ENCODE peak calls at places on chromosomes 3 and 15, in five cellular contexts. One of them, this sample, is unnamed. For H3K9me3, the result is how much of the 10 kb centered on the place peaks cover.

GRCh38 chr3:45890405-45890804 is 4.1 kb downstream of the CCR9 start:
- DNase-seq in GM12878: no peak
- DNase-seq in HepG2: no peak
- DNase-seq in H1: no peak
- DNase-seq in K562: no peak
- DNase-seq in this sample: no peak

GRCh38 chr3:53482227-53482626 is 12.2 kb upstream of the CACNA1D start:
- DNase-seq in GM12878: no peak
- DNase-seq in HepG2: no peak
- DNase-seq in H1: no peak
- DNase-seq in K562: no peak
- DNase-seq in this sample: no peak

GRCh38 chr3:63763156-63763555 is 55.9 kb upstream of the C3orf49 start:
- DNase-seq in GM12878: no peak
- DNase-seq in HepG2: no peak
- DNase-seq in H1: no peak
- DNase-seq in K562: no peak
- DNase-seq in this sample: no peak

GRCh38 chr15:83092309-83092976 is 15.0 kb upstream of the TM6SF1 start:
- DNase-seq in GM12878: no peak
- DNase-seq in HepG2: no peak
- DNase-seq in H1: no peak
- DNase-seq in K562: peak
- DNase-seq in this sample: no peak

GRCh38 chr15:66293419-66294156 is at the start of gene DIS3L:
- DNase-seq in GM12878: peak
- DNase-seq in HepG2: peak
- DNase-seq in H1: peak
- DNase-seq in K562: peak
- DNase-seq in this sample: no peak

GRCh38 chr15:32825219-32825618 is 107.4 kb downstream of the GREM1 start:
- DNase-seq in GM12878: no peak
- DNase-seq in HepG2: no peak
- DNase-seq in H1: no peak
- DNase-seq in K562: no peak
- DNase-seq in this sample: no peak

GRCh38 chr15:78051622-78052405 is 25.7 kb downstream of the TBC1D2B start:
- DNase-seq in GM12878: no peak
- DNase-seq in HepG2: no peak
- DNase-seq in H1: no peak
- DNase-seq in K562: no peak
- DNase-seq in this sample: no peak

GRCh38 chr15:48936666-48937065 is 27.1 kb downstream of the SHC4 start:
- DNase-seq in GM12878: no peak
- DNase-seq in HepG2: no peak
- DNase-seq in H1: no peak
- DNase-seq in K562: no peak
- DNase-seq in this sample: no peak

GRCh38 chr3:126450219-126450618 is 25.5 kb downstream of the ZXDC start:
- DNase-seq in GM12878: no peak
- DNase-seq in HepG2: no peak
- DNase-seq in H1: peak
- DNase-seq in K562: no peak
- DNase-seq in this sample: no peak

GRCh38 chr3:48847586-48848423 is at the start of gene PRKAR2A:
- DNase-seq in GM12878: peak
- DNase-seq in HepG2: peak
- DNase-seq in H1: peak
- DNase-seq in K562: peak
- DNase-seq in this sample: peak

GRCh38 chr3:144129536-144130214 is 158.1 kb downstream of the DIPK2A start:
- DNase-seq in GM12878: no peak
- DNase-seq in HepG2: no peak
- DNase-seq in H1: no peak
- DNase-seq in K562: no peak
- DNase-seq in this sample: no peak

GRCh38 chr15:71707230-71708051 is 102.9 kb upstream of the NR2E3 start:
- DNase-seq in GM12878: no peak
- DNase-seq in HepG2: no peak
- DNase-seq in H1: no peak
- DNase-seq in K562: no peak
- DNase-seq in this sample: no peak

GRCh38 chr3:75192065-75192658 is 472.0 kb upstream of the FRG2C start:
- DNase-seq in GM12878: no peak
- DNase-seq in HepG2: peak
- DNase-seq in H1: peak
- DNase-seq in K562: peak
- DNase-seq in this sample: peak

GRCh38 chr3:64141476-64141875 is 83.8 kb downstream of the PRICKLE2 start:
- DNase-seq in GM12878: no peak
- DNase-seq in HepG2: no peak
- DNase-seq in H1: no peak
- DNase-seq in K562: no peak
- DNase-seq in this sample: no peak

GRCh38 chr3:126714296-126714900 is 10.4 kb downstream of the CHCHD6 start:
- DNase-seq in GM12878: no peak
- DNase-seq in HepG2: no peak
- DNase-seq in H1: no peak
- DNase-seq in K562: no peak
- DNase-seq in this sample: no peak

GRCh38 chr15:58864602-58865419 is 68.7 kb downstream of the SLTM start:
- DNase-seq in GM12878: no peak
- DNase-seq in HepG2: peak
- DNase-seq in H1: peak
- DNase-seq in K562: no peak
- DNase-seq in this sample: no peak

GRCh38 chr3:126258670-126259069 is 78.3 kb upstream of the ALDH1L1 start:
- DNase-seq in GM12878: no peak
- DNase-seq in HepG2: no peak
- DNase-seq in H1: no peak
- DNase-seq in K562: peak
- DNase-seq in this sample: no peak

GRCh38 chr3:57961828-57962447 is 46.3 kb upstream of the FLNB start:
- DNase-seq in GM12878: no peak
- DNase-seq in HepG2: peak
- DNase-seq in H1: no peak
- DNase-seq in K562: peak
- DNase-seq in this sample: peak

GRCh38 chr15:95470529-95470928 is 860.0 kb upstream of the NR2F2 start:
- DNase-seq in GM12878: no peak
- DNase-seq in HepG2: no peak
- DNase-seq in H1: no peak
- DNase-seq in K562: no peak
- DNase-seq in this sample: no peak

GRCh38 chr15:95469601-95470000 is 860.9 kb upstream of the NR2F2 start:
- DNase-seq in GM12878: no peak
- DNase-seq in HepG2: no peak
- DNase-seq in H1: no peak
- DNase-seq in K562: no peak
- DNase-seq in this sample: no peak

GRCh38 chr15:95470997-95471692 is 859.4 kb upstream of the NR2F2 start:
- DNase-seq in GM12878: no peak
- DNase-seq in HepG2: no peak
- DNase-seq in H1: no peak
- DNase-seq in K562: no peak
- DNase-seq in this sample: no peak

GRCh38 chr15:95475067-95475466 is 855.4 kb upstream of the NR2F2 start:
- DNase-seq in GM12878: no peak
- DNase-seq in HepG2: no peak
- DNase-seq in H1: no peak
- DNase-seq in K562: no peak
- DNase-seq in this sample: no peak
- H3K4me2 ChIP-seq in GM12878: no peak
- H3K4me2 ChIP-seq in HepG2: no peak
- H3K4me2 ChIP-seq in H1: no peak
- H3K4me2 ChIP-seq in K562: no peak
- H3K4me2 ChIP-seq in this sample: no peak

GRCh38 chr3:98536456-98537017 is 4.8 kb downstream of the GPR15 start:
- DNase-seq in GM12878: peak
- DNase-seq in HepG2: no peak
- DNase-seq in H1: no peak
- DNase-seq in K562: no peak
- DNase-seq in this sample: no peak
- TF ChIP-seq SRF in GM12878: no peak
- TF ChIP-seq SRF in HepG2: no peak
- TF ChIP-seq SRF in H1: no peak
- TF ChIP-seq SRF in K562: no peak
- TF ChIP-seq SRF in this sample: no peak

DNA sequence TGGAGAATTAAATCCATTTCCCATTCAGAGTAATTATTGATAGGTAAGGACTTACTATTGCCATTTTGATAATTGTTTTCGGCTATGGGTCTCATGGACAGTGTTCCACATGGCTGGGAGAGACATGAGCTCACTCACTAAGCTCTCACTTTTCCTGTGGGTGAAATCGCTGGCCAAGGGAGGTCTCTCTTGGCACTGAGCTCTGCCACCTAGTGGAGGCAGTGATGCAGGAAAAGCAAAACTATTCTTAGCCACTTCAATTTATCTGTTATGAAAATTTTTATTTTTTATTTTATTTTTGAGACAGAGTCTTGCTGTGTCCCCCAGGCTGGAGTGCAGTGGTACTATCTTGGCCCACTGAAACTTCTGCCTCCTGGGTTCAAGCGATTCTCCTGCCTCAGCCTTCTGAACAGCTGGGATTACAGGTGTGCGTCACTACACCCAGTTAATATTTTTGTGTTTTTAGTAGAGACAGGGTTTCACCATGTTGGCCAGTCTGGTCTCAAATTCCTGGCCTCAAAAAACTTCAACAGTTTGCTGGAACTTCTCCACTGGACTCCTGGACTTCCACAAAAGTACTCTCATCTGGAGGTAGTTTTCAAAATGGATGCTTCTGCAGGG is 4.7 kb upstream of the RNF13 start:
- DNase-seq in GM12878: no peak
- DNase-seq in HepG2: peak
- DNase-seq in H1: peak
- DNase-seq in K562: peak
- DNase-seq in this sample: peak
- H3K9me3 ChIP-seq in GM12878: under half
- H3K9me3 ChIP-seq in HepG2: under half
- H3K9me3 ChIP-seq in H1: under half
- H3K9me3 ChIP-seq in K562: under half
- H3K9me3 ChIP-seq in this sample: under half

GRCh38 chr3:141328286-141329166 is 39.8 kb upstream of the ZBTB38 start:
- DNase-seq in GM12878: peak
- DNase-seq in HepG2: no peak
- DNase-seq in H1: no peak
- DNase-seq in K562: no peak
- DNase-seq in this sample: no peak

GRCh38 chr3:141332436-141332835 is 35.9 kb upstream of the ZBTB38 start:
- DNase-seq in GM12878: no peak
- DNase-seq in HepG2: peak
- DNase-seq in H1: no peak
- DNase-seq in K562: no peak
- DNase-seq in this sample: no peak

GRCh38 chr3:141330718-141331369 is 37.5 kb upstream of the ZBTB38 start:
- DNase-seq in GM12878: no peak
- DNase-seq in HepG2: no peak
- DNase-seq in H1: no peak
- DNase-seq in K562: no peak
- DNase-seq in this sample: no peak

GRCh38 chr3:141331370-141332318 is 36.7 kb upstream of the ZBTB38 start:
- DNase-seq in GM12878: peak
- DNase-seq in HepG2: peak
- DNase-seq in H1: no peak
- DNase-seq in K562: peak
- DNase-seq in this sample: peak

DNA sequence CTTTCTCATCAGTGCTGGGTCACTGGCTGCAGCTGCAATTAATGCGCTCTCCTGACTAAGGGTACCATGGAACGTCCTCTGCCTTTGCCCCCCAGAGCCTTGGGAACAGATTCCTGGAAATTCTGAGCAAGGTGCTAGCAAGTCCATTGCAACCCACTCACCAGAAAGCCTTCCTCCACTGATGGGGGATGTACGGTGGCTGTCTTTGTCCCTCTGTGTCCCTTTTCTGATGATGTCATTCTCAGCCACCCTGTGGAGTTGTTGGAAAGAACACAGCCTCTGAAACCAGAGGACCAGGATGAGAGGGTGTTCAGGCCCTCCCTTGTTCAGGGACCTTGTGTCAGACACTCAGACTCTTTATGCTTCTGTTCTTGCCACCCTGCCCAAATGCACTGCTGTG is 38.1 kb upstream of the ZBTB38 start:
- DNase-seq in GM12878: no peak
- DNase-seq in HepG2: no peak
- DNase-seq in H1: no peak
- DNase-seq in K562: no peak
- DNase-seq in this sample: no peak
- H3K4me2 ChIP-seq in GM12878: no peak
- H3K4me2 ChIP-seq in HepG2: no peak
- H3K4me2 ChIP-seq in H1: no peak
- H3K4me2 ChIP-seq in K562: peak
- H3K4me2 ChIP-seq in this sample: no peak

GRCh38 chr3:90056633-90057032 is 949.2 kb downstream of the EPHA3 start:
- DNase-seq in GM12878: no peak
- DNase-seq in HepG2: no peak
- DNase-seq in H1: no peak
- DNase-seq in K562: no peak
- DNase-seq in this sample: no peak

GRCh38 chr3:90062631-90063200 is 955.3 kb downstream of the EPHA3 start:
- DNase-seq in GM12878: no peak
- DNase-seq in HepG2: no peak
- DNase-seq in H1: no peak
- DNase-seq in K562: no peak
- DNase-seq in this sample: no peak

GRCh38 chr3:90062018-90062417 is 954.6 kb downstream of the EPHA3 start:
- DNase-seq in GM12878: no peak
- DNase-seq in HepG2: no peak
- DNase-seq in H1: no peak
- DNase-seq in K562: no peak
- DNase-seq in this sample: no peak
- TF ChIP-seq SRF in GM12878: no peak
- TF ChIP-seq SRF in HepG2: no peak
- TF ChIP-seq SRF in H1: no peak
- TF ChIP-seq SRF in K562: no peak
- TF ChIP-seq SRF in this sample: no peak

DNA sequence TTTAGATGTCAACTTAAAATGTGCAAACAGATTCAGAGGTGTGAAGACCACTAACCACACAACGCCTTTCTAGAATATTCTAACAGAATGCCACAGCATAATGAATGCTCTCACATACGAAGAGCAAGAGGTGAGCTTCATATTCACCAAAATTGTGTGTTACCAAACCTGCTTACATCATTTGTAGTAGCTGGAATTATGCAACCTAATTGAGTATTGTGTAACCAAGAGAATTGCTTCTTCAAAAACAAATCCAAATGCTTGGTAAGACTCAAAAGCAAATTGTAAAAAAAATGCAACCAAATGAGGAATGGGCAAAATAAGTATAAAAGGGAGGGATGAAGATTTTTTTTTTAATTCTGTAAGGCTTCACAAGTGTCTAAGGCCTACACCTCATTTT is 160.7 kb downstream of the TAFA4 start:
- DNase-seq in GM12878: no peak
- DNase-seq in HepG2: no peak
- DNase-seq in H1: no peak
- DNase-seq in K562: no peak
- DNase-seq in this sample: no peak
- H3K9me3 ChIP-seq in GM12878: under half
- H3K9me3 ChIP-seq in HepG2: under half
- H3K9me3 ChIP-seq in H1: under half
- H3K9me3 ChIP-seq in K562: under half
- H3K9me3 ChIP-seq in this sample: under half

GRCh38 chr3:139281512-139282196 is 62.2 kb upstream of the MRPS22 start:
- DNase-seq in GM12878: no peak
- DNase-seq in HepG2: no peak
- DNase-seq in H1: no peak
- DNase-seq in K562: no peak
- DNase-seq in this sample: no peak
- H3K4me2 ChIP-seq in GM12878: no peak
- H3K4me2 ChIP-seq in HepG2: no peak
- H3K4me2 ChIP-seq in H1: no peak
- H3K4me2 ChIP-seq in K562: no peak
- H3K4me2 ChIP-seq in this sample: no peak

This sample was measured in HCT116.